ENCODE peak calls at places on chromosomes 7 and 10, in nine cellular contexts. One of them, this sample, is unnamed.

GRCh38 chr10:17536221-17536620 is 81.0 kb downstream of the HACD1 start:
- DNase-seq in pancreas: no peak
- DNase-seq in transverse colon: no peak
- DNase-seq in suprapubic skin: no peak
- DNase-seq in PC-9: no peak
- DNase-seq in endothelial cell of umbilical vein: no peak
- DNase-seq in hepatocyte: no peak
- DNase-seq in heart right ventricle: no peak
- DNase-seq in GM23338: no peak
- DNase-seq in this sample: no peak

GRCh38 chr7:17564678-17565209 is 266.3 kb downstream of the AHR start:
- DNase-seq in pancreas: no peak
- DNase-seq in suprapubic skin: no peak
- DNase-seq in transverse colon: no peak
- DNase-seq in GM23338: no peak
- DNase-seq in hepatocyte: no peak
- DNase-seq in PC-9: no peak
- DNase-seq in endothelial cell of umbilical vein: peak; percentile 3
- DNase-seq in heart right ventricle: no peak
- DNase-seq in this sample: no peak

GRCh38 chr10:131650771-131651673 is 249.8 kb upstream of the PPP2R2D start:
- DNase-seq in pancreas: no peak
- DNase-seq in heart right ventricle: no peak
- DNase-seq in hepatocyte: no peak
- DNase-seq in suprapubic skin: no peak
- DNase-seq in GM23338: no peak
- DNase-seq in PC-9: no peak
- DNase-seq in transverse colon: no peak
- DNase-seq in endothelial cell of umbilical vein: no peak
- DNase-seq in this sample: no peak

GRCh38 chr7:134290286-134290685 is 26.4 kb downstream of the SLC35B4 start:
- DNase-seq in heart right ventricle: no peak
- DNase-seq in suprapubic skin: no peak
- DNase-seq in GM23338: no peak
- DNase-seq in PC-9: no peak
- DNase-seq in hepatocyte: peak; percentile 30
- DNase-seq in pancreas: no peak
- DNase-seq in transverse colon: no peak
- DNase-seq in endothelial cell of umbilical vein: no peak
- DNase-seq in this sample: no peak

GRCh38 chr10:123512881-123513822 is 153.0 kb upstream of the GPR26 start:
- DNase-seq in transverse colon: no peak
- DNase-seq in GM23338: peak; percentile 53
- DNase-seq in endothelial cell of umbilical vein: no peak
- DNase-seq in PC-9: no peak
- DNase-seq in suprapubic skin: no peak
- DNase-seq in hepatocyte: no peak
- DNase-seq in heart right ventricle: no peak
- DNase-seq in pancreas: no peak
- DNase-seq in this sample: no peak

GRCh38 chr10:29689001-29689400 is 54.2 kb upstream of the SVIL start:
- DNase-seq in heart right ventricle: no peak
- DNase-seq in transverse colon: no peak
- DNase-seq in GM23338: no peak
- DNase-seq in pancreas: no peak
- DNase-seq in hepatocyte: no peak
- DNase-seq in suprapubic skin: no peak
- DNase-seq in endothelial cell of umbilical vein: peak; percentile 89
- DNase-seq in PC-9: peak; percentile 16
- DNase-seq in this sample: no peak

GRCh38 chr7:37960483-37960882 is 40.0 kb downstream of the EPDR1 start:
- DNase-seq in hepatocyte: no peak
- DNase-seq in endothelial cell of umbilical vein: no peak
- DNase-seq in PC-9: no peak
- DNase-seq in transverse colon: no peak
- DNase-seq in heart right ventricle: no peak
- DNase-seq in suprapubic skin: no peak
- DNase-seq in GM23338: no peak
- DNase-seq in pancreas: no peak
- DNase-seq in this sample: no peak

GRCh38 chr10:50324680-50325393 is 73.5 kb upstream of the ASAH2 start:
- DNase-seq in suprapubic skin: no peak
- DNase-seq in hepatocyte: no peak
- DNase-seq in GM23338: no peak
- DNase-seq in pancreas: no peak
- DNase-seq in PC-9: no peak
- DNase-seq in heart right ventricle: no peak
- DNase-seq in transverse colon: no peak
- DNase-seq in endothelial cell of umbilical vein: no peak
- DNase-seq in this sample: no peak

GRCh38 chr10:14330390-14331071 is at the start of gene FRMD4A:
- DNase-seq in hepatocyte: no peak
- DNase-seq in transverse colon: no peak
- DNase-seq in endothelial cell of umbilical vein: no peak
- DNase-seq in PC-9: no peak
- DNase-seq in suprapubic skin: no peak
- DNase-seq in pancreas: no peak
- DNase-seq in GM23338: peak; percentile 21
- DNase-seq in heart right ventricle: no peak
- DNase-seq in this sample: no peak

GRCh38 chr7:97390915-97391593 is 273.6 kb downstream of the SDHAF3 start:
- DNase-seq in heart right ventricle: no peak
- DNase-seq in endothelial cell of umbilical vein: no peak
- DNase-seq in hepatocyte: no peak
- DNase-seq in GM23338: no peak
- DNase-seq in suprapubic skin: no peak
- DNase-seq in pancreas: no peak
- DNase-seq in PC-9: no peak
- DNase-seq in transverse colon: no peak
- DNase-seq in this sample: no peak

GRCh38 chr10:70480254-70480861 is 1.8 kb downstream of the PALD1 start:
- DNase-seq in GM23338: no peak
- DNase-seq in endothelial cell of umbilical vein: no peak
- DNase-seq in hepatocyte: no peak
- DNase-seq in heart right ventricle: no peak
- DNase-seq in pancreas: peak; percentile 87
- DNase-seq in suprapubic skin: no peak
- DNase-seq in PC-9: no peak
- DNase-seq in transverse colon: peak; percentile 46
- DNase-seq in this sample: no peak

GRCh38 chr10:126661356-126661755 is 9.1 kb downstream of the C10orf90 start:
- DNase-seq in transverse colon: no peak
- DNase-seq in PC-9: no peak
- DNase-seq in heart right ventricle: no peak
- DNase-seq in endothelial cell of umbilical vein: no peak
- DNase-seq in hepatocyte: no peak
- DNase-seq in pancreas: no peak
- DNase-seq in GM23338: no peak
- DNase-seq in suprapubic skin: no peak
- DNase-seq in this sample: no peak

GRCh38 chr7:151091431-151091830 is 5.2 kb downstream of the AGAP3 start:
- DNase-seq in GM23338: peak; percentile 84
- DNase-seq in PC-9: no peak
- DNase-seq in transverse colon: peak; percentile 69
- DNase-seq in heart right ventricle: no peak
- DNase-seq in pancreas: no peak
- DNase-seq in endothelial cell of umbilical vein: peak; percentile 26
- DNase-seq in hepatocyte: peak; percentile 57
- DNase-seq in suprapubic skin: no peak
- DNase-seq in this sample: no peak

GRCh38 chr10:73999703-74000102 is 1.8 kb downstream of the VCL start:
- DNase-seq in hepatocyte: peak; percentile 19
- DNase-seq in transverse colon: no peak
- DNase-seq in suprapubic skin: no peak
- DNase-seq in pancreas: no peak
- DNase-seq in PC-9: no peak
- DNase-seq in GM23338: no peak
- DNase-seq in heart right ventricle: no peak
- DNase-seq in endothelial cell of umbilical vein: peak; percentile 65
- DNase-seq in this sample: no peak
- H3K27ac ChIP-seq in hepatocyte: peak overlapping the region; percentile 96
- H3K27ac ChIP-seq in transverse colon: peak overlapping the region; percentile 96
- H3K27ac ChIP-seq in suprapubic skin: peak overlapping the region; percentile 96
- H3K27ac ChIP-seq in pancreas: peak overlapping the region; percentile 80
- H3K27ac ChIP-seq in PC-9: peak overlapping the region; percentile 79
- H3K27ac ChIP-seq in GM23338: peak overlapping the region; percentile 97
- H3K27ac ChIP-seq in heart right ventricle: peak overlapping the region; percentile 93
- H3K27ac ChIP-seq in endothelial cell of umbilical vein: peak overlapping the region; percentile 83
- H3K27ac ChIP-seq in this sample: peak overlapping the region; percentile 93

GRCh38 chr10:113476191-113476590 is 76.7 kb upstream of the HABP2 start:
- DNase-seq in hepatocyte: no peak
- DNase-seq in suprapubic skin: no peak
- DNase-seq in heart right ventricle: no peak
- DNase-seq in pancreas: no peak
- DNase-seq in endothelial cell of umbilical vein: no peak
- DNase-seq in transverse colon: no peak
- DNase-seq in GM23338: no peak
- DNase-seq in PC-9: no peak
- DNase-seq in this sample: no peak

GRCh38 chr10:113475381-113475807 is 77.5 kb upstream of the HABP2 start:
- DNase-seq in suprapubic skin: no peak
- DNase-seq in PC-9: no peak
- DNase-seq in pancreas: no peak
- DNase-seq in endothelial cell of umbilical vein: no peak
- DNase-seq in GM23338: no peak
- DNase-seq in transverse colon: no peak
- DNase-seq in heart right ventricle: no peak
- DNase-seq in hepatocyte: no peak
- DNase-seq in this sample: no peak

GRCh38 chr10:113477451-113477850 is 75.4 kb upstream of the HABP2 start:
- DNase-seq in endothelial cell of umbilical vein: no peak
- DNase-seq in hepatocyte: no peak
- DNase-seq in transverse colon: no peak
- DNase-seq in heart right ventricle: no peak
- DNase-seq in PC-9: no peak
- DNase-seq in pancreas: no peak
- DNase-seq in GM23338: no peak
- DNase-seq in suprapubic skin: no peak
- DNase-seq in this sample: no peak

GRCh38 chr10:113474756-113475155 is 78.1 kb upstream of the HABP2 start:
- DNase-seq in hepatocyte: no peak
- DNase-seq in heart right ventricle: no peak
- DNase-seq in suprapubic skin: no peak
- DNase-seq in GM23338: no peak
- DNase-seq in PC-9: no peak
- DNase-seq in endothelial cell of umbilical vein: no peak
- DNase-seq in transverse colon: no peak
- DNase-seq in pancreas: no peak
- DNase-seq in this sample: no peak

GRCh38 chr10:113476673-113477072 is 76.2 kb upstream of the HABP2 start:
- DNase-seq in endothelial cell of umbilical vein: no peak
- DNase-seq in PC-9: no peak
- DNase-seq in GM23338: no peak
- DNase-seq in pancreas: no peak
- DNase-seq in hepatocyte: no peak
- DNase-seq in transverse colon: no peak
- DNase-seq in suprapubic skin: no peak
- DNase-seq in heart right ventricle: no peak
- DNase-seq in this sample: no peak
- TF ChIP-seq CTCF in endothelial cell of umbilical vein: no peak
- TF ChIP-seq CTCF in PC-9: no peak
- TF ChIP-seq CTCF in GM23338: no peak
- TF ChIP-seq CTCF in pancreas: no peak
- TF ChIP-seq CTCF in hepatocyte: no peak
- TF ChIP-seq CTCF in transverse colon: no peak
- TF ChIP-seq CTCF in suprapubic skin: no peak
- TF ChIP-seq CTCF in heart right ventricle: no peak
- TF ChIP-seq CTCF in this sample: no peak

GRCh38 chr7:43110790-43111362 is 1.6 kb upstream of the HECW1 start:
- DNase-seq in hepatocyte: no peak
- DNase-seq in heart right ventricle: no peak
- DNase-seq in PC-9: no peak
- DNase-seq in GM23338: no peak
- DNase-seq in pancreas: no peak
- DNase-seq in transverse colon: no peak
- DNase-seq in endothelial cell of umbilical vein: no peak
- DNase-seq in suprapubic skin: no peak
- DNase-seq in this sample: no peak

GRCh38 chr7:43113622-43114450 is 1.4 kb downstream of the HECW1 start:
- DNase-seq in pancreas: no peak
- DNase-seq in heart right ventricle: no peak
- DNase-seq in PC-9: no peak
- DNase-seq in suprapubic skin: no peak
- DNase-seq in hepatocyte: no peak
- DNase-seq in GM23338: no peak
- DNase-seq in endothelial cell of umbilical vein: no peak
- DNase-seq in transverse colon: no peak
- DNase-seq in this sample: no peak

GRCh38 chr7:43114451-43114765 is 2.0 kb downstream of the HECW1 start:
- DNase-seq in heart right ventricle: no peak
- DNase-seq in PC-9: no peak
- DNase-seq in transverse colon: no peak
- DNase-seq in hepatocyte: no peak
- DNase-seq in pancreas: no peak
- DNase-seq in suprapubic skin: no peak
- DNase-seq in endothelial cell of umbilical vein: no peak
- DNase-seq in GM23338: peak; percentile 44
- DNase-seq in this sample: no peak

GRCh38 chr7:43112941-43113621 is 634 bp downstream of the HECW1 start:
- DNase-seq in GM23338: peak; percentile 85
- DNase-seq in pancreas: peak; percentile 64
- DNase-seq in transverse colon: no peak
- DNase-seq in endothelial cell of umbilical vein: peak; percentile 33
- DNase-seq in suprapubic skin: peak; percentile 59
- DNase-seq in PC-9: no peak
- DNase-seq in hepatocyte: peak; percentile 73
- DNase-seq in heart right ventricle: no peak
- DNase-seq in this sample: peak; percentile 70

GRCh38 chr7:43112088-43112940 is at the start of gene HECW1:
- DNase-seq in pancreas: peak; percentile 48
- DNase-seq in heart right ventricle: no peak
- DNase-seq in endothelial cell of umbilical vein: no peak
- DNase-seq in suprapubic skin: no peak
- DNase-seq in GM23338: peak; percentile 76
- DNase-seq in hepatocyte: no peak
- DNase-seq in transverse colon: no peak
- DNase-seq in PC-9: no peak
- DNase-seq in this sample: peak; percentile 69
- H3K27me3 ChIP-seq in pancreas: no peaks in the 10 kb centered on the region
- H3K27me3 ChIP-seq in heart right ventricle: peaks cover 11% of the 10 kb centered on the region
- H3K27me3 ChIP-seq in endothelial cell of umbilical vein: peaks cover 70% of the 10 kb centered on the region
- H3K27me3 ChIP-seq in suprapubic skin: peaks cover 67% of the 10 kb centered on the region
- H3K27me3 ChIP-seq in GM23338: peaks cover 20% of the 10 kb centered on the region
- H3K27me3 ChIP-seq in hepatocyte: peaks cover 78% of the 10 kb centered on the region
- H3K27me3 ChIP-seq in transverse colon: peaks cover 87% of the 10 kb centered on the region
- H3K27me3 ChIP-seq in PC-9: peaks cover 67% of the 10 kb centered on the region
- H3K27me3 ChIP-seq in this sample: peaks cover 49% of the 10 kb centered on the region

DNA sequence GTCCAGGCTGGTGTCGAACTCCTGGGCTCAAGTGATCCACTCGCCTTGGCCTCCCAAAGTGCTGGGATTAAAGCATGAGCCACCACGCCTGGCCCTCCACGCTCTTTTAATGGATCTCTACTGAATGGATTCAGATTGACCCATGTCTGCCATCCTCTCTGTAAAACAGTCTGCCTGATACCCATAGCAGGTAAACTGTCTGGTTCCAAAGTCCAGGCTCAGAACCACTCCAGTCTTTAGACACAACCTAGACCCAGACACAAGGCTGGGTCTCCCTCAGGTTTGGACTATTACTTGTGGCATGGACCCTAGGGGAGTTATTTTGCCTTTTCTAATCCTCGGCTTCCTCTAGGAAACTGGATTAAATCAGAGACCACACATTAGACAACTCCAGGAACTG is 19.1 kb downstream of the HIP1 start:
- DNase-seq in suprapubic skin: peak; percentile 9
- DNase-seq in heart right ventricle: no peak
- DNase-seq in transverse colon: no peak
- DNase-seq in PC-9: no peak
- DNase-seq in pancreas: no peak
- DNase-seq in GM23338: no peak
- DNase-seq in hepatocyte: no peak
- DNase-seq in endothelial cell of umbilical vein: no peak
- DNase-seq in this sample: no peak
- H3K27ac ChIP-seq in suprapubic skin: no peak overlapping the region
- H3K27ac ChIP-seq in heart right ventricle: no peak overlapping the region
- H3K27ac ChIP-seq in transverse colon: no peak overlapping the region
- H3K27ac ChIP-seq in PC-9: no peak overlapping the region
- H3K27ac ChIP-seq in pancreas: no peak overlapping the region
- H3K27ac ChIP-seq in GM23338: no peak overlapping the region
- H3K27ac ChIP-seq in hepatocyte: no peak overlapping the region
- H3K27ac ChIP-seq in endothelial cell of umbilical vein: no peak overlapping the region
- H3K27ac ChIP-seq in this sample: no peak overlapping the region

This sample was measured in left lung.